ENCODE peak calls at places on chromosomes 12 and 14, in six cellular contexts. B, F, T, E, Q and P are unnamed samples.

GRCh38 chr14:101088395-101088667 is 184.8 kb upstream of the RTL1 start:
- DNase-seq in Q (no peak), F (no peak), T (no peak), B (no peak), E (no peak), P (no peak)

GRCh38 chr14:105455086-105455640 is 19.5 kb upstream of the CRIP2 start:
- DNase-seq in T (no peak), F (no peak), B (no peak), E (no peak), Q (no peak), P (no peak)

GRCh38 chr12:112645586-112645985 is 146.0 kb upstream of the RPH3A start:
- DNase-seq in B (no peak), E (no peak), F (no peak), T (no peak), Q (no peak), P (no peak)

GRCh38 chr14:99602788-99603415 is 1.1 kb downstream of the CCDC85C start:
- DNase-seq in F (no peak), B (no peak), T (peak), E (no peak), Q (no peak), P (no peak)

GRCh38 chr12:63319386-63319785 is 168.4 kb upstream of the AVPR1A start:
- DNase-seq in B (no peak), F (no peak), Q (no peak), E (peak), T (no peak), P (peak)

GRCh38 chr14:89454971-89455370 is 37.9 kb upstream of the FOXN3 start:
- DNase-seq in T (no peak), B (no peak), E (no peak), Q (no peak), F (no peak), P (no peak)

GRCh38 chr12:68497702-68498101 is 113.0 kb upstream of the RAP1B start:
- DNase-seq in F (no peak), B (peak), Q (no peak), T (no peak), E (peak), P (peak)

GRCh38 chr12:52899338-52900035 is 5.4 kb downstream of the KRT8 start:
- DNase-seq in B (no peak), Q (no peak), E (no peak), T (no peak), F (no peak), P (no peak)

GRCh38 chr12:116924558-116925453 is 14.1 kb downstream of the FBXW8 start:
- DNase-seq in T (no peak), Q (no peak), B (peak), F (no peak), E (peak), P (peak)